ENCODE peak calls at places on chromosomes 2 and 18, in eight cellular contexts. E is ELR; D is iPS-NIHi11; N is CD8-positive, alpha-beta T cell; R is ELF-1; H is NB4; P is activated naive CD4-positive, alpha-beta T cell treated with anti-CD3 and anti-CD28 coated beads, Interleukin-2, amount 50 U/mL, for 16 hours; Y is HTR-8/SVneo. J is an unnamed sample.

GRCh38 chr18:49849331-49850217 is 36.2 kb upstream of the ACAA2 start:
- DNase-seq in D (peak), R (peak), N (no peak), P (no peak), E (peak), H (peak), Y (peak), J (no peak)

GRCh38 chr2:99975386-99975785 is 167.0 kb downstream of the AFF3 start:
- DNase-seq in P (no peak), R (no peak), Y (no peak), H (no peak), E (peak), N (no peak), D (no peak), J (no peak)

GRCh38 chr2:217471329-217471728 is 531.5 kb downstream of the TNS1 start:
- DNase-seq in D (no peak), R (no peak), N (no peak), P (no peak), Y (peak), H (no peak), E (peak), J (no peak)

GRCh38 chr2:230877737-230878598 is 13.2 kb downstream of the ITM2C start:
- DNase-seq in D (no peak), Y (no peak), E (no peak), H (peak), R (no peak), N (peak), P (no peak), J (peak)

GRCh38 chr18:9708882-9709877 is 1.1 kb downstream of the RAB31 start:
- DNase-seq in E (peak), D (peak), P (no peak), N (no peak), H (peak), Y (no peak), R (peak), J (no peak)

GRCh38 chr2:236963631-236964030 is 122.1 kb upstream of the COPS8 start:
- DNase-seq in P (no peak), H (no peak), D (no peak), R (no peak), Y (no peak), N (no peak), E (no peak), J (no peak)

GRCh38 chr2:166573393-166573792 is 79.3 kb upstream of the SCN7A start:
- DNase-seq in P (no peak), D (peak), R (peak), H (no peak), Y (no peak), E (peak), N (no peak), J (no peak)

GRCh38 chr2:121810959-121811853 is 55.8 kb downstream of the TSN start:
- DNase-seq in P (no peak), R (peak), E (peak), D (peak), H (peak), Y (peak), N (no peak), J (peak)

GRCh38 chr2:216216951-216217903 is 108.1 kb downstream of the XRCC5 start:
- DNase-seq in Y (peak), H (peak), D (no peak), P (no peak), E (peak), R (peak), N (no peak), J (no peak)

GRCh38 chr2:216147172-216148131 is 38.3 kb downstream of the XRCC5 start:
- DNase-seq in N (no peak), D (no peak), R (no peak), Y (no peak), P (no peak), H (no peak), E (no peak), J (no peak)

GRCh38 chr2:160394153-160394552 is 99.5 kb downstream of the RBMS1 start:
- DNase-seq in H (peak), D (no peak), N (no peak), R (no peak), P (no peak), E (peak), Y (no peak), J (peak)

GRCh38 chr2:10239561-10239967 is 63.1 kb upstream of the HPCAL1 start:
- DNase-seq in N (no peak), Y (no peak), H (peak), D (peak), P (peak), E (no peak), R (peak), J (no peak)

GRCh38 chr2:240392084-240392947 is 43.1 kb upstream of the GPC1 start:
- DNase-seq in D (no peak), H (no peak), E (peak), P (peak), N (no peak), Y (no peak), R (peak), J (no peak)

GRCh38 chr2:234291765-234292204 is 205.1 kb downstream of the ARL4C start:
- DNase-seq in R (no peak), P (no peak), N (peak), D (no peak), E (peak), H (peak), Y (peak), J (peak)

GRCh38 chr2:76672798-76673197 is 849.4 kb downstream of the LRRTM4 start:
- DNase-seq in R (no peak), P (no peak), D (no peak), Y (no peak), E (no peak), N (no peak), H (no peak), J (no peak)

GRCh38 chr2:222708274-222708710 is 36.8 kb downstream of the MOGAT1 start:
- DNase-seq in E (peak), Y (peak), P (peak), D (peak), N (peak), R (peak), H (peak), J (no peak)

GRCh38 chr2:86703704-86704370 is 16.3 kb upstream of the RMND5A start:
- DNase-seq in P (no peak), H (no peak), E (peak), D (no peak), Y (no peak), N (no peak), R (peak), J (no peak)

GRCh38 chr18:1075310-1075709 is 170.6 kb downstream of the ADCYAP1 start:
- DNase-seq in Y (no peak), P (no peak), D (no peak), N (no peak), H (no peak), E (no peak), R (no peak), J (no peak)

GRCh38 chr2:49796221-49796705 is 641.9 kb upstream of the FSHR start:
- DNase-seq in P (no peak), D (no peak), R (peak), H (no peak), Y (no peak), N (no peak), E (no peak), J (no peak)

GRCh38 chr2:7595181-7595580 is 678.0 kb downstream of the RNF144A start:
- DNase-seq in N (no peak), Y (no peak), R (no peak), E (no peak), P (no peak), D (no peak), H (no peak), J (no peak)

GRCh38 chr18:48460929-48461583 is 51.9 kb upstream of the ZBTB7C start:
- DNase-seq in E (peak), R (no peak), H (no peak), P (no peak), Y (no peak), N (no peak), D (no peak), J (no peak)

GRCh38 chr2:219362524-219363164 is 25.1 kb downstream of the DNPEP start:
- DNase-seq in Y (peak), R (no peak), H (peak), E (peak), P (no peak), D (no peak), N (no peak), J (no peak)

GRCh38 chr2:149586898-149587219 is 716 bp downstream of the MMADHC start:
- DNase-seq in E (no peak), H (no peak), R (no peak), D (no peak), N (no peak), Y (no peak), P (no peak), J (no peak)

GRCh38 chr2:32624813-32625212 is 3.0 kb upstream of the TTC27 start:
- DNase-seq in D (no peak), Y (no peak), H (no peak), R (no peak), N (no peak), E (no peak), P (no peak), J (no peak)

GRCh38 chr2:142130111-142131015 is 453 bp downstream of the LRP1B start:
- DNase-seq in N (no peak), R (peak), Y (peak), H (no peak), D (peak), P (no peak), E (peak), J (no peak)

GRCh38 chr18:23136326-23137092 is 1.2 kb downstream of the CABLES1 start:
- DNase-seq in E (peak), R (peak), H (peak), P (no peak), Y (no peak), N (no peak), D (peak), J (no peak)

GRCh38 chr2:126543081-126543480 is 112.9 kb upstream of the GYPC start:
- DNase-seq in H (peak), E (no peak), R (no peak), D (no peak), N (no peak), Y (no peak), P (no peak), J (no peak)

GRCh38 chr2:181123798-181124217 is 143.4 kb downstream of the UBE2E3 start:
- DNase-seq in R (no peak), H (peak), N (peak), P (no peak), Y (no peak), D (no peak), E (peak), J (no peak)

GRCh38 chr2:70450641-70451250 is 102.9 kb downstream of the TGFA start:
- DNase-seq in P (no peak), Y (no peak), H (no peak), E (no peak), D (no peak), N (no peak), R (no peak), J (no peak)

GRCh38 chr2:168773719-168774521 is 28.5 kb upstream of the NOSTRIN start:
- DNase-seq in R (peak), Y (no peak), E (peak), H (peak), D (peak), P (peak), N (no peak), J (no peak)

GRCh38 chr2:146997945-146998344 is 846.9 kb upstream of the ACVR2A start:
- DNase-seq in N (no peak), E (no peak), H (no peak), P (no peak), R (no peak), Y (no peak), D (no peak), J (no peak)

GRCh38 chr2:46568212-46569009 is 89.0 kb downstream of the TMEM247 start:
- DNase-seq in N (no peak), R (no peak), P (no peak), Y (no peak), H (no peak), E (no peak), D (no peak), J (no peak)

GRCh38 chr2:55620123-55620779 is 2.8 kb upstream of the PPP4R3B start:
- DNase-seq in N (no peak), E (peak), P (no peak), H (peak), R (peak), Y (no peak), D (peak), J (no peak)

GRCh38 chr18:79695856-79696850 is 16.6 kb downstream of the CTDP1 start:
- DNase-seq in D (no peak), Y (no peak), E (no peak), R (no peak), N (no peak), P (no peak), H (no peak), J (no peak)